ENCODE peak calls at places on chromosomes 6 and 20, in four cellular contexts. W is fibroblast of lung, O is IMR-90, N is RWPE2. I is an unnamed sample.

GRCh38 chr6:54916858-54917257 is 70.3 kb downstream of the FAM83B start:
- DNase-seq in O (peak), N (no peak), W (no peak), I (no peak)

GRCh38 chr6:7758456-7758855 is 32.6 kb downstream of the BMP6 start:
- DNase-seq in N (no peak), O (peak), W (peak), I (no peak)

GRCh38 chr6:50952092-50952932 is 133.6 kb downstream of the TFAP2B start:
- DNase-seq in O (no peak), N (no peak), W (no peak), I (no peak)

GRCh38 chr20:62795023-62795761 is 1.1 kb upstream of the MRGBP start:
- DNase-seq in W (peak), N (no peak), O (peak), I (no peak)

GRCh38 chr6:170147056-170147787 is 143.7 kb downstream of the DLL1 start:
- DNase-seq in W (no peak), N (no peak), O (no peak), I (peak)

GRCh38 chr6:130696806-130697205 is 130.4 kb upstream of the SMLR1 start:
- DNase-seq in W (no peak), N (no peak), O (peak), I (no peak)

GRCh38 chr6:34459899-34460593 is 5.8 kb upstream of the PACSIN1 start:
- DNase-seq in N (no peak), O (peak), W (peak), I (no peak)

GRCh38 chr6:6315660-6316059 is 4.8 kb downstream of the F13A1 start:
- DNase-seq in O (peak), W (peak), N (no peak), I (no peak)

GRCh38 chr20:19073584-19074198 is 138.8 kb upstream of the SLC24A3 start:
- DNase-seq in W (no peak), O (no peak), N (no peak), I (no peak)

GRCh38 chr6:145212807-145213206 is 522.5 kb downstream of the EPM2A start:
- DNase-seq in O (no peak), N (no peak), W (no peak), I (no peak)

GRCh38 chr6:141744971-141745370 is 387.8 kb upstream of the GJE1 start:
- DNase-seq in O (no peak), W (peak), N (no peak), I (no peak)

GRCh38 chr6:66429220-66429619 is 722.2 kb upstream of the EYS start:
- DNase-seq in O (peak), N (no peak), W (peak), I (no peak)

GRCh38 chr6:40287296-40287820 is 299.8 kb downstream of the LRFN2 start:
- DNase-seq in N (no peak), O (no peak), W (no peak), I (no peak)

GRCh38 chr6:127300411-127300810 is 33.7 kb downstream of the RNF146 start:
- DNase-seq in W (peak), N (no peak), O (peak), I (no peak)

GRCh38 chr20:61331542-61331941 is 79.5 kb downstream of the CDH4 start:
- DNase-seq in W (no peak), N (peak), O (no peak), I (peak)

GRCh38 chr20:15882553-15882952 is 690.7 kb downstream of the KIF16B start:
- DNase-seq in N (no peak), W (no peak), O (no peak), I (no peak)

GRCh38 chr6:141252828-141253608 is 879.7 kb upstream of the GJE1 start:
- DNase-seq in O (no peak), N (no peak), W (peak), I (no peak)

GRCh38 chr6:29850011-29850553 is 22.5 kb downstream of the HLA-G start:
- DNase-seq in W (peak), N (no peak), O (no peak), I (no peak)

DNA sequence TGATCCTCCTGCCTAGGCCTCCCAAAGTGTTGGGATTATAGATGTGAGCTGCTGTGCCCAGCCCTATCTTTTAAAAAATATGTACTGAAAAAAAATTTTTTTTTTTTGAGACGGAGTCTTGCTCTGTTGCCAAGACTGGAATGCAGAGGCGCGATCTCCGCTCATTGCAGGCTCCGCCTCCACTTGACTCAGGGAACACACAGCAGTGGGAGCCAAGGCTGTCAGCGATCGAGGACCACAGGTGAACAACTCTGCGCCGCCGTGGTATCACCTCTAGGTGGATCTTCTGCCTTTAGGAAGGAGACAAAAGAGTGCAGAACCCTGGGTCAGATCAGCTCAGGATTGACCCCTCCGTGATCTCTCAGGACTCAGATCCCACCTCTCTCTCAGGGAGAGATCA is 13.7 kb downstream of the RAET1E start:
- DNase-seq in N (no peak), W (peak), O (peak), I (no peak)
- TF ChIP-seq CTCF in N (no peak), W (no peak), O (no peak), I (no peak)

GRCh38 chr6:2030682-2031244 is 214.6 kb downstream of the GMDS start:
- DNase-seq in N (no peak), W (peak), O (peak), I (no peak)

GRCh38 chr6:2029952-2030351 is 215.5 kb downstream of the GMDS start:
- DNase-seq in O (no peak), N (no peak), W (no peak), I (no peak)

GRCh38 chr6:2026133-2026532 is 219.3 kb downstream of the GMDS start:
- DNase-seq in N (no peak), O (no peak), W (no peak), I (no peak)

GRCh38 chr6:2028457-2029038 is 216.9 kb downstream of the GMDS start:
- DNase-seq in N (no peak), W (no peak), O (no peak), I (no peak)

DNA sequence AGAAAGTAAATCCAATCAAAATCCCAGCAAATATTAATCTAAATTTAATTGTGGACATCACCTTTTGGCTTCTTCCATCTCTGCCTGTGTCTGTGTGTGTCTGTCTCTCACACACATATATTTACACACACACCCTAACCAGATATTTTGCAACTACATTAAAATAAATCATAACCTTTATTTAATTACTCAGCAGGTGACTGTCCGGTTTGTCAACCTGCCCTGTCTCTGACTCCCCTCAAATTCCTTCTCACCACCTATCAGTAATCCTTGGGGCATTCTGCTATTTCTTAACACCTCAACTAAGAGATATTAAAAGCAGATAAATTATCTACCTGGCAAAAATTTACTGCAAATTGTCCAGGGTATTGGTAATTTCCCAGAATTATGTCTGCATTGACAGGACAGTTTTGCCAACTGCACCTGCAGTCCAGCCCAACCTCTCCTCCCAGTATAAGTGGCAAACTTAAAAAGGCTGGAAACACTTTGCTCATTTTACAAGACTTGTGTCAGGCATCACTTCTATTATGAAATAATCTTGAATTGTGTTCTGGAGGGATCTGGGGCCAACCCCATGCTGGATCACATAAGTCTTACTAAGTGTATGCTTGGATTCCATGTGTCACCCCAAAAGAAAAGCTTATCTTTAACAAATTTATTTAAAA is 216.1 kb downstream of the GMDS start:
- DNase-seq in N (no peak), O (no peak), W (no peak), I (no peak)
- TF ChIP-seq CTCF in N (no peak), O (no peak), W (no peak), I (no peak)

DNA sequence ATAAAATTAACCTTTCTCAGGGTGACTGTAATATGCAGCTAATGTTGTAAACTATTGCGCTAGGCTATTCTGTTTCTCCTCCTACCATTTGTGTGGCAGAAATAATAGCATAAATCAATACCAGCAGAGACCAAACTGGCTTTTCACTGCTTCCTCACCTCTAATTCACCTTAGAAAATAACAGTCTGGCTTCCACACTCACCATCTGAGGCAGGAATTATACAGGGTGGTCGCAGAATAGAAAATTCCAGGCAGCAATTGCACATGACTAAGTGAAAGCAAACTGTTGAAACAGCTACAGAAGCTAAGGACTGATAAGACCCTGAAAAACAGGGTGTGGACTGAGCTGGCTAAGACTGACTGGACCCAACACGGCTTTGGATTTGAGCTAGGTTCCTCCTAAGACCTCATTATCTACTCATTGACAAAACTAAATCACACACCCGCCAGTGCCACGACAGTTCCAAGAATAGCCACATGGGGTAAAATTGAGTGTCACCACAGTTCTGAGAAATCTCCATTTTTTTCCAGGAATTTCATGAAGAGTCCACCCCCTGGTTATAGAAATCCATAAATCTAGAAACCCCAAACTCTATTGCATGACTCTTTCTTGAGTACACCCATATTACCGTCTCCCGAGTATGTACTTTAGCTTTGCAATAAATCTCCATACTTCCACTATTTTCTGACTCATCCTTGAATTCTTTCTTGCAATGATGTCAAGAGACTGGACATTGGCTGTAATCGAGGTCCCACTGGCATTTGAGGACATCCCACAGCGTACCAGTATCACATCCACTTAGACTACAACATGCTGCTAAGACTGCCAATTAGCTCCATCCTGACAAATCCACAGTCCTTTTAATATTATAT is 60.9 kb upstream of the KCNQ5 start:
- DNase-seq in W (peak), O (peak), N (no peak), I (no peak)
- TF ChIP-seq CTCF in W (no peak), O (no peak), N (no peak), I (peak)

GRCh38 chr20:35539756-35540212 is 2.1 kb upstream of the ERGIC3 start:
- DNase-seq in W (no peak), O (no peak), N (no peak), I (no peak)

GRCh38 chr20:35541118-35541782 is 628 bp upstream of the ERGIC3 start:
- DNase-seq in N (no peak), W (no peak), O (no peak), I (no peak)

GRCh38 chr20:35544436-35544835 is 2.6 kb downstream of the ERGIC3 start:
- DNase-seq in N (no peak), W (no peak), O (no peak), I (peak)

GRCh38 chr20:35542990-35543389 is 1.1 kb downstream of the ERGIC3 start:
- DNase-seq in O (no peak), W (no peak), N (no peak), I (no peak)

DNA sequence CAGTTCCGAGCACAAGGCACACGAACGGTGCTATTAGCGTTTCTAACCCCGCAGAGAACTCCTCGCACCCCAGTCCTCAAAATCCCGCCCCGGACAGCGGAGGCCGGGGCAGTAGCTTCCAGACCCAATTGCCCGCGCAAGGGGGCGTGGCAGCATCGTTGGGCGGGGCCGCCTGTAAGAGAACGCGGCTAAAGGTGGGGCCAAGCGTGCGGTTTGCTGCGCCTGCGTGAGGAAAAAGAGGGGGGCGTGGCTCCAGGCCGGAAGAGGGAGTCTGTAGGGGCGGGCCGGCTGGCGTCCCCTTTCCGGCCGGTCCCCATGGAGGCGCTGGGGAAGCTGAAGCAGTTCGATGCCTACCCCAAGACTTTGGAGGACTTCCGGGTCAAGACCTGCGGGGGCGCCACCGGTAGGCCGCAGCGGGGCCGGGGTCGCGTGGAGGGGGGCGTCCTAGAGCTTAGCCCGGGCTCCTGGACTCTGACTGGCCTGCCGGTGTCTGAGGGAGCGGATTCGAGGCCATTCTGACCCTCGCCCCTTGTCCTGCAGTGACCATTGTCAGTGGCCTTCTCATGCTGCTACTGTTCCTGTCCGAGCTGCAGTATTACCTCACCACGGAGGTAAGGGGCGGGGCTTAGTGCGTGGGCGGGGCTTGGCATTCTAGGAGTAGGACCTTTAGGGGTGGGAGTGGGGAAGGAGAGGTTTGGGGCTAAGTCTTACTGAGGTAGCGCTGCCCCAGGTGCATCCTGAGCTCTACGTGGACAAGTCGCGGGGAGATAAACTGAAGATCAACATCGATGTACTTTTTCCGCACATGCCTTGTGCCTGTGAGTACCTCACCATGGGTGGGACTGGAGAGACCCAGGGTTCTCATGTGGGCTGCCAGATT is at the start of gene ERGIC3:
- DNase-seq in O (peak), N (peak), W (peak), I (peak)
- TF ChIP-seq CTCF in O (no peak), N (no peak), W (no peak), I (peak)

DNA sequence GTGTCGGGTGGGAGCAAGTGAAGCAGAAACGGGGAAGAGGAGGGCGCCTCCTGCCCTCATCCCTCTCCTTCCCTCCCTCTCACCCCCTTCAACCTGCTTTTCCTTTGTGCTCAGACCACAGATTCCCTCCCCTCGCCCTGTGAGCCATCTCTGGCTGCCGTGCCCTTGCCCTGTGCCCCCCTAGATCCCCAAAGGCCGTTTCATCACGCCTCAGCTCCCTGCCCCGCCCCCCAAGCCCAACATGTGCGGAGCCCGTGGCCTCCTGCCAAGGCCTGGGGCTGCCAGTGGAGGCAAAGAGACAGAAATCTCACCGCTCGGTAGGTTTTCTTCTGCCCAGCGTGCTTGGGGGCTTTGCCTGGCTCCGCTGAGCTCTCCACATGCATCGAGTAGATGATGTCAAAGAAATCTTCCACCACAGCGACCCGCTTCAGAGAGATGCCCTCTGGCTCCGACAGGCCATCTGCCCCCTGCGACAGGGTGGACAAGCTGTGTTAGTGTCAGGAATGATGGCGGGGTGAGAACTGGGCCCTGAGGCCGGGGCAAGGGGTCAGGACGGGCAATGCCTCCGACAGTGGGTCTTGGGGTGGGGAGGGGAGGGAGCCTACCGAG is 57.6 kb downstream of the NOL4L start:
- DNase-seq in O (no peak), W (no peak), N (no peak), I (no peak)
- TF ChIP-seq CTCF in O (no peak), W (no peak), N (no peak), I (no peak)

I was measured in chondrocyte.